ENCODE peak calls at places on chromosomes 3 and 15, in eight cellular contexts. Y is fibroblast of lung; A is effector memory CD4-positive, alpha-beta T cell; C is transverse colon; S is esophagus squamous epithelium; T is mammary epithelial cell; M is neural progenitor cell; O is cardiac muscle cell. I is an unnamed sample.

GRCh38 chr15:68578175-68578959 is 426 bp upstream of the CORO2B start:
- DNase-seq in A (no peak), C (peak; percentile 55), Y (peak; percentile 75), T (peak; percentile 33), O (peak; percentile 69), M (peak; percentile 79), S (no peak), I (peak; percentile 14)

GRCh38 chr3:71693641-71694040 is 31.6 kb downstream of the EIF4E3 start:
- DNase-seq in A (no peak), T (no peak), O (no peak), M (no peak), C (no peak), S (no peak), Y (no peak), I (no peak)

GRCh38 chr3:141629950-141630349 is 108.1 kb upstream of the RNF7 start:
- DNase-seq in M (no peak), T (no peak), S (no peak), C (no peak), A (no peak), Y (no peak), O (no peak), I (no peak)

GRCh38 chr3:126550488-126551051 is 8.2 kb downstream of the C3orf22 start:
- DNase-seq in M (no peak), A (no peak), S (no peak), Y (no peak), O (no peak), C (peak; percentile 4), T (no peak), I (no peak)

GRCh38 chr15:97874139-97874538 is 86.4 kb upstream of the ARRDC4 start:
- DNase-seq in T (no peak), Y (no peak), O (no peak), M (no peak), S (no peak), C (no peak), A (no peak), I (no peak)

GRCh38 chr3:70550723-70551319 is 238.4 kb upstream of the MDFIC2 start:
- DNase-seq in Y (peak; percentile 61), O (peak; percentile 73), T (peak; percentile 45), S (no peak), C (peak; percentile 73), A (peak; percentile 21), M (peak; percentile 60), I (peak; percentile 39)

GRCh38 chr3:169668957-169669681 is 5.6 kb upstream of the MECOM start:
- DNase-seq in Y (peak; percentile 75), S (no peak), C (peak; percentile 80), T (peak; percentile 67), M (peak; percentile 92), A (no peak), O (peak; percentile 82), I (no peak)

GRCh38 chr3:59555593-59556315 is 505.9 kb upstream of the CFAP20DC start:
- DNase-seq in M (no peak), S (no peak), C (no peak), T (peak; percentile 76), O (peak; percentile 55), A (no peak), Y (peak; percentile 28), I (no peak)

GRCh38 chr15:98684441-98684840 is 36.1 kb downstream of the IGF1R start:
- DNase-seq in M (no peak), C (no peak), O (peak; percentile 71), Y (peak; percentile 83), T (peak; percentile 59), S (no peak), A (no peak), I (no peak)

GRCh38 chr3:186588619-186589018 is 18.1 kb downstream of the DNAJB11 start:
- DNase-seq in Y (no peak), A (no peak), O (no peak), M (no peak), S (no peak), C (no peak), T (peak; percentile 79), I (no peak)

GRCh38 chr3:155744091-155744625 is 713 bp downstream of the PLCH1 start:
- DNase-seq in S (no peak), M (peak; percentile 93), A (no peak), T (peak; percentile 33), O (peak; percentile 27), C (peak; percentile 75), Y (no peak), I (peak; percentile 15)

GRCh38 chr15:25055356-25056068 is 100.7 kb downstream of the SNRPN start:
- DNase-seq in Y (no peak), O (no peak), C (no peak), M (no peak), A (no peak), T (no peak), S (no peak), I (no peak)

GRCh38 chr15:31555022-31555421 is 228.4 kb downstream of the KLF13 start:
- DNase-seq in M (no peak), O (no peak), C (no peak), T (no peak), Y (no peak), S (no peak), A (no peak), I (no peak)

GRCh38 chr3:9809615-9810356 is at the start of gene TTLL3:
- DNase-seq in S (no peak), O (peak; percentile 70), C (peak; percentile 83), Y (peak; percentile 53), M (peak; percentile 87), A (no peak), T (peak; percentile 38), I (peak; percentile 75)

GRCh38 chr3:179811321-179812095 is 158.7 kb downstream of the USP13 start:
- DNase-seq in M (peak; percentile 74), T (peak; percentile 75), O (peak; percentile 81), C (peak; percentile 12), Y (peak; percentile 89), A (no peak), S (no peak), I (peak; percentile 52)

GRCh38 chr3:69240651-69241578 is 118.5 kb upstream of the LMOD3 start:
- DNase-seq in T (no peak), M (no peak), O (peak; percentile 66), S (no peak), C (no peak), Y (no peak), A (no peak), I (no peak)

GRCh38 chr3:107432646-107433045 is 55.4 kb downstream of the CCDC54 start:
- DNase-seq in O (no peak), C (no peak), A (no peak), T (no peak), S (no peak), M (no peak), Y (peak; percentile 1), I (no peak)

GRCh38 chr3:54557538-54558419 is 370.1 kb downstream of the LRTM1 start:
- DNase-seq in A (no peak), S (no peak), O (no peak), C (no peak), T (peak; percentile 88), M (no peak), Y (no peak), I (no peak)

DNA sequence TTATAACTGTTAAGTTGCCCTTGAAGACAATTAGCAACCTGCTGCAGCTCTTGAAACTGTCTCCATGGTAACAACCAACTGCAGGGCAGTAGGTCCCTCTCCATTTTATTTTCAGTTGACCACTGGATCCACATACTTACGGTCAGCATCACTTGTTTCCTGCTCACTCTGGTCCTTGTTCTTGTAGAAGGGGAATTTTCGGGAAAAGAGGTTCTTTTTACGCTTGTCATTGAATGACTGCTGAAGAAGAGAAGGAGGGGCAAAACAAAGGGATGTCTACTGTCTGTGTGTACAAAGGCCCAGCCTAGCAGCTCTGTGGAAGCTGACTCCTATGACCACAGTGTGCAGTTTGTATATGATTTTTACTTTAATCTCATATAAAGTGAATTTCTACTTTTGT is 46.8 kb upstream of the MELTF start:
- DNase-seq in A (no peak), Y (no peak), T (no peak), C (no peak), S (no peak), O (no peak), M (no peak), I (no peak)
- H3K36me3 ChIP-seq in A (peaks cover 10% of the 10 kb centered on the region), Y (no peaks in the 10 kb centered on the region), T (peaks cover 28% of the 10 kb centered on the region), C (no peaks in the 10 kb centered on the region), S (no peaks in the 10 kb centered on the region), O (peaks cover 9% of the 10 kb centered on the region), M (peaks cover 2% of the 10 kb centered on the region), I (peaks cover 27% of the 10 kb centered on the region)

GRCh38 chr3:13014755-13015285 is 58.4 kb downstream of the IQSEC1 start:
- DNase-seq in S (no peak), O (no peak), A (no peak), M (no peak), C (peak; percentile 14), T (no peak), Y (no peak), I (no peak)
- H3K4me3 ChIP-seq in S (no peak overlapping the region), O (no peak overlapping the region), A (peak overlapping the region; percentile 62), M (no peak overlapping the region), C (no peak overlapping the region), T (no peak overlapping the region), Y (no peak overlapping the region), I (peak overlapping the region; percentile 90)

DNA sequence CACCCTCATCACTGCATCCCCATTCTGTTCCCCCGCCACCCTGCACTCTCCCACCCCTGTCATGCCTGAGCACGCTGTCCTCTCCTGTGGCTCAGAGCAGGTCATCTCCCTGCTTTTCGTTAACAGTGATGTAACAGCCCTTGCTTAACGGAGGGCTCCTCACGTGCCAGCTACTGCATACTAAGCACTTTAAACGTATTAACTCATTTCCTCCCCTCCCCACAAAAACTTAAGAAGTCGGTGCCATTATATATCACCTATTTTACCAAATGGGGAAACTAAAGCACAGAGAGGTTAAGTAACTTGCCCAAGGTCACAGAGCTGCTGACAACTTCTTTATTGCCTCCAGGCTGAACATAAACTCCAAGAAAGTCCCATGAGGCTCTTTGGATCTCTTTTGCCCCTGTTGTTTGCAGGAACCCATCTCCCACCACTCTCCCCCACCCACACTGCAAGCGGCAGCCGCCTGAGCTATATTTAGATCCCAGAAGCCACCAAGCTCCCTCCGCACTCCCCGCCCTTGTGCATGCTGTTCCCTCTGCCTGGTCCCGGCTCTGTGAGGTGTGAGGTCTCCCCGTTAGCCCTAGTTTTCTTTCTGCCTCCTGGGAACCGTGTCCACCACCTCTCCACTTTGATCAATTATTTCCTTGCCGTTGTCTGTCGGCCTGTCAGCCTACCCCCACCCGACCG is 752 bp upstream of the CSK start:
- DNase-seq in S (no peak), T (peak; percentile 47), M (no peak), Y (peak; percentile 19), C (no peak), A (peak; percentile 33), O (peak; percentile 41), I (peak; percentile 64)
- H3K4me1 ChIP-seq in S (peaks cover 92% of the 10 kb centered on the region), T (peaks cover 39% of the 10 kb centered on the region), M (peaks cover 22% of the 10 kb centered on the region), Y (peaks cover 39% of the 10 kb centered on the region), C (peaks cover 64% of the 10 kb centered on the region), A (peaks cover 77% of the 10 kb centered on the region), O (peaks cover 47% of the 10 kb centered on the region), I (peaks cover 89% of the 10 kb centered on the region)

GRCh38 chr3:132513057-132513456 is 84.0 kb upstream of the ACKR4 start:
- DNase-seq in T (no peak), Y (no peak), O (no peak), C (no peak), S (no peak), A (no peak), M (no peak), I (no peak)

GRCh38 chr3:132504375-132504921 is 87.1 kb downstream of the DNAJC13 start:
- DNase-seq in C (no peak), M (no peak), S (no peak), O (no peak), A (no peak), Y (peak; percentile 42), T (no peak), I (no peak)

GRCh38 chr3:132509096-132509495 is 88.0 kb upstream of the ACKR4 start:
- DNase-seq in O (no peak), A (no peak), C (no peak), S (no peak), Y (no peak), T (no peak), M (no peak), I (no peak)

GRCh38 chr3:132509506-132509905 is 87.6 kb upstream of the ACKR4 start:
- DNase-seq in O (no peak), M (no peak), Y (no peak), A (no peak), T (no peak), S (no peak), C (no peak), I (no peak)

GRCh38 chr3:132507657-132508056 is 89.4 kb upstream of the ACKR4 start:
- DNase-seq in A (no peak), T (no peak), Y (no peak), M (no peak), C (no peak), O (no peak), S (no peak), I (no peak)
- H3K36me3 ChIP-seq in A (peaks cover 63% of the 10 kb centered on the region), T (peaks cover 18% of the 10 kb centered on the region), Y (peaks cover 4% of the 10 kb centered on the region), M (peaks cover 23% of the 10 kb centered on the region), C (no peaks in the 10 kb centered on the region), O (peaks cover 90% of the 10 kb centered on the region), S (no peaks in the 10 kb centered on the region), I (peaks cover 85% of the 10 kb centered on the region)